ENCODE peak calls at places on chromosome 2, in seven cellular contexts. One of them, this sample, is unnamed.
A peak's percentile ranks its signal among the peaks of the same experiment; 100 is the strongest.

GRCh38 chr2:128053331-128053730 is 25.5 kb upstream of the SAP130 start:
- DNase-seq in uterus: no peak
- DNase-seq in astrocyte: no peak
- DNase-seq in fibroblast of lung: no peak
- DNase-seq in neuronal stem cell: no peak
- DNase-seq in body of pancreas: no peak
- DNase-seq in CD4-positive, alpha-beta T cell: no peak
- DNase-seq in this sample: no peak

GRCh38 chr2:218003994-218004419 is 1.2 kb upstream of the TNS1 start:
- DNase-seq in uterus: peak; percentile 88
- DNase-seq in astrocyte: peak; percentile 98
- DNase-seq in fibroblast of lung: peak; percentile 98
- DNase-seq in neuronal stem cell: no peak
- DNase-seq in body of pancreas: peak; percentile 90
- DNase-seq in CD4-positive, alpha-beta T cell: no peak
- DNase-seq in this sample: peak; percentile 53

GRCh38 chr2:195566201-195566600 is 90.8 kb upstream of the SLC39A10 start:
- DNase-seq in uterus: no peak
- DNase-seq in astrocyte: no peak
- DNase-seq in fibroblast of lung: no peak
- DNase-seq in neuronal stem cell: no peak
- DNase-seq in body of pancreas: no peak
- DNase-seq in CD4-positive, alpha-beta T cell: no peak
- DNase-seq in this sample: no peak

GRCh38 chr2:142142595-142142994 is 11.8 kb upstream of the LRP1B start:
- DNase-seq in uterus: no peak
- DNase-seq in astrocyte: no peak
- DNase-seq in fibroblast of lung: no peak
- DNase-seq in neuronal stem cell: no peak
- DNase-seq in body of pancreas: no peak
- DNase-seq in CD4-positive, alpha-beta T cell: no peak
- DNase-seq in this sample: no peak

GRCh38 chr2:29015701-29016470 is 34.8 kb downstream of the TOGARAM2 start:
- DNase-seq in uterus: no peak
- DNase-seq in astrocyte: no peak
- DNase-seq in fibroblast of lung: no peak
- DNase-seq in neuronal stem cell: no peak
- DNase-seq in body of pancreas: no peak
- DNase-seq in CD4-positive, alpha-beta T cell: no peak
- DNase-seq in this sample: no peak

GRCh38 chr2:84427235-84428138 is 31.6 kb downstream of the SUCLG1 start:
- DNase-seq in uterus: no peak
- DNase-seq in astrocyte: peak; percentile 67
- DNase-seq in fibroblast of lung: peak; percentile 57
- DNase-seq in neuronal stem cell: no peak
- DNase-seq in body of pancreas: no peak
- DNase-seq in CD4-positive, alpha-beta T cell: no peak
- DNase-seq in this sample: no peak

GRCh38 chr2:109644571-109645275 is 30.6 kb downstream of the SOWAHC start:
- DNase-seq in uterus: no peak
- DNase-seq in astrocyte: no peak
- DNase-seq in fibroblast of lung: no peak
- DNase-seq in neuronal stem cell: no peak
- DNase-seq in body of pancreas: peak; percentile 88
- DNase-seq in CD4-positive, alpha-beta T cell: no peak
- DNase-seq in this sample: peak; percentile 70

GRCh38 chr2:142973822-142974207 is 96.4 kb downstream of the KYNU start:
- DNase-seq in uterus: no peak
- DNase-seq in astrocyte: no peak
- DNase-seq in fibroblast of lung: no peak
- DNase-seq in neuronal stem cell: no peak
- DNase-seq in body of pancreas: no peak
- DNase-seq in CD4-positive, alpha-beta T cell: no peak
- DNase-seq in this sample: no peak

GRCh38 chr2:63060079-63060482 is 9.5 kb downstream of the OTX1 start:
- DNase-seq in uterus: no peak
- DNase-seq in astrocyte: no peak
- DNase-seq in fibroblast of lung: peak; percentile 49
- DNase-seq in neuronal stem cell: no peak
- DNase-seq in body of pancreas: no peak
- DNase-seq in CD4-positive, alpha-beta T cell: no peak
- DNase-seq in this sample: no peak

GRCh38 chr2:234979204-234980167 is 27.7 kb downstream of the SH3BP4 start:
- DNase-seq in uterus: no peak
- DNase-seq in astrocyte: no peak
- DNase-seq in fibroblast of lung: no peak
- DNase-seq in neuronal stem cell: no peak
- DNase-seq in body of pancreas: no peak
- DNase-seq in CD4-positive, alpha-beta T cell: no peak
- DNase-seq in this sample: no peak

GRCh38 chr2:30505500-30506180 is 58.6 kb downstream of the LCLAT1 start:
- DNase-seq in uterus: no peak
- DNase-seq in astrocyte: no peak
- DNase-seq in fibroblast of lung: no peak
- DNase-seq in neuronal stem cell: no peak
- DNase-seq in body of pancreas: no peak
- DNase-seq in CD4-positive, alpha-beta T cell: no peak
- DNase-seq in this sample: no peak

GRCh38 chr2:30503007-30503691 is 56.1 kb downstream of the LCLAT1 start:
- DNase-seq in uterus: no peak
- DNase-seq in astrocyte: no peak
- DNase-seq in fibroblast of lung: peak; percentile 40
- DNase-seq in neuronal stem cell: no peak
- DNase-seq in body of pancreas: no peak
- DNase-seq in CD4-positive, alpha-beta T cell: no peak
- DNase-seq in this sample: no peak

GRCh38 chr2:30503692-30504076 is 56.6 kb downstream of the LCLAT1 start:
- DNase-seq in uterus: no peak
- DNase-seq in astrocyte: no peak
- DNase-seq in fibroblast of lung: no peak
- DNase-seq in neuronal stem cell: no peak
- DNase-seq in body of pancreas: no peak
- DNase-seq in CD4-positive, alpha-beta T cell: no peak
- DNase-seq in this sample: no peak

GRCh38 chr2:30502310-30502709 is 55.3 kb downstream of the LCLAT1 start:
- DNase-seq in uterus: no peak
- DNase-seq in astrocyte: no peak
- DNase-seq in fibroblast of lung: no peak
- DNase-seq in neuronal stem cell: no peak
- DNase-seq in body of pancreas: no peak
- DNase-seq in CD4-positive, alpha-beta T cell: no peak
- DNase-seq in this sample: no peak

DNA sequence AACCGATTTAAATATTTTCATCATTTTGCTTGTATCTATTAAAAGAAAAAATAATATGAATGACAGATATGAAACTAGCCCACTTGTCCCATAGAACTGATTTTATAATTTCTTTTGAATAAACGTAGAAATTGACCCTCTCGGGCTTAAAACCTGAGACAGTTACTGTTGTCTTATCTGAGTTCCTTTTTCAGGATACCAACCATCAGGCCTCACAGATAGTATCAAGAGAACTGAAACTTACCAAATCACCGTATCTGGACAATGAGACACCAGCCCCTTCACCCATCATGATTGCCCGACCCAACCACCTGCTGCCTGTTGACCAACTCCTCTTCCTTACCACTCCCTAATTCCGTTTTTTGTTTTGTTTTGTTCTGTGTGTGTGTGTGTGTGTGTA is 53.7 kb downstream of the LCLAT1 start:
- DNase-seq in uterus: no peak
- DNase-seq in astrocyte: no peak
- DNase-seq in fibroblast of lung: no peak
- DNase-seq in neuronal stem cell: no peak
- DNase-seq in body of pancreas: no peak
- DNase-seq in CD4-positive, alpha-beta T cell: no peak
- DNase-seq in this sample: no peak
- H3K9me3 ChIP-seq in uterus: no peaks in the 10 kb centered on the region
- H3K9me3 ChIP-seq in astrocyte: peaks cover 7% of the 10 kb centered on the region
- H3K9me3 ChIP-seq in fibroblast of lung: no peaks in the 10 kb centered on the region
- H3K9me3 ChIP-seq in neuronal stem cell: peaks cover 42% of the 10 kb centered on the region
- H3K9me3 ChIP-seq in body of pancreas: no peaks in the 10 kb centered on the region
- H3K9me3 ChIP-seq in CD4-positive, alpha-beta T cell: peaks cover 29% of the 10 kb centered on the region
- H3K9me3 ChIP-seq in this sample: peaks cover 11% of the 10 kb centered on the region

DNA sequence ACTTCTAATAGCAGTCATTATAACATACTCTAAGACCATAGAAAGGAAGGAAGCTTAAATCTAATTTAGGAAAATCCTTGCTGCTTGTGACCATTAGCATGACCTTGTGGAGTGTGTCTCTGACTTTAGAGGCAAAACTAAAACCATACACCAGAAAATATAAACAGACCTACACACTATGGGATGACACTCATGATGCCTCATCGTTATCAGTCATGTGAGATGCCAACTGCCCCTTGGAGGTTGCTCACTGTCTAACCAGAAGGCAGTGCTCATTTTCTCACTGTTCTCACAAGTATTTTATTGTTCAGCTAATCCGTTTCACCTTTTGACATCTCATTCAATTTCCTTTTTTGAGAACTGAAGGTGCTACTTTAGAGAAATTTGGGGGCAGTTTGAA is 376.9 kb downstream of the RND3 start:
- DNase-seq in uterus: no peak
- DNase-seq in astrocyte: no peak
- DNase-seq in fibroblast of lung: no peak
- DNase-seq in neuronal stem cell: no peak
- DNase-seq in body of pancreas: no peak
- DNase-seq in CD4-positive, alpha-beta T cell: no peak
- DNase-seq in this sample: no peak
- H3K27ac ChIP-seq in uterus: no peak overlapping the region
- H3K27ac ChIP-seq in astrocyte: no peak overlapping the region
- H3K27ac ChIP-seq in fibroblast of lung: no peak overlapping the region
- H3K27ac ChIP-seq in neuronal stem cell: no peak overlapping the region
- H3K27ac ChIP-seq in body of pancreas: no peak overlapping the region
- H3K27ac ChIP-seq in CD4-positive, alpha-beta T cell: no peak overlapping the region
- H3K27ac ChIP-seq in this sample: no peak overlapping the region

GRCh38 chr2:180385601-180386201 is 378.6 kb upstream of the CWC22 start:
- DNase-seq in uterus: no peak
- DNase-seq in astrocyte: peak; percentile 95
- DNase-seq in fibroblast of lung: peak; percentile 92
- DNase-seq in neuronal stem cell: no peak
- DNase-seq in body of pancreas: no peak
- DNase-seq in CD4-positive, alpha-beta T cell: no peak
- DNase-seq in this sample: no peak
- H3K9me3 ChIP-seq in uterus: no peaks in the 10 kb centered on the region
- H3K9me3 ChIP-seq in astrocyte: no peaks in the 10 kb centered on the region
- H3K9me3 ChIP-seq in fibroblast of lung: no peaks in the 10 kb centered on the region
- H3K9me3 ChIP-seq in neuronal stem cell: no peaks in the 10 kb centered on the region
- H3K9me3 ChIP-seq in body of pancreas: no peaks in the 10 kb centered on the region
- H3K9me3 ChIP-seq in CD4-positive, alpha-beta T cell: no peaks in the 10 kb centered on the region
- H3K9me3 ChIP-seq in this sample: no peaks in the 10 kb centered on the region

DNA sequence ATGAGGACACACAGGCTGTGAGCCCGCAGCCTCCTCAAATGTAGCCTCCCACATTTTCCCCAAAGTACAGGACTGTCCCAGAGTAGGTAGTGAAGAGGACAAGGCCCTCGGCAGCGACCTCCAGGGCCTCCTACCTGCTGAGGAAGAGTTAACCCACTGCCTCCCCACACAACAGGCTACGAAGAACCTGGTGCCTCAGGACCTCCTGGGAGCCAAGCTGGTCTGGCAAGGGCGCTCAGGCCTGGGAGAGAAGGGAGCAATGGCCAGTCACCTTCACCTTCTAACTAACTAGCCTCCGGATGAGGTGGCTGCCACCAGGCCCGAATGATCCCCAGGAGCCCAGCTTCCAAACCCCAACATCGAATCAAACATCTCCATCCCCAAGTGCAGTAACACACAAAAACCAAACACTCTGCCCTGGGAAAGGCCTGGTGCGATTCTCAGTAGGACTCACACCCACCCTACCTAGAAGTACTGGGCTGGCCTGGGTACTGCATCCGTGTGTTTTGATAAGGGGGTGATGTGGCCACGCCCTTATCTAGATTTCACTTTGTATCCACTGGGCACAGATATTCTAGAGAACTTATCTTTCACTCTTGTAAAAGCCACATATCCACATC is 9.5 kb downstream of the ERFE start:
- DNase-seq in uterus: no peak
- DNase-seq in astrocyte: no peak
- DNase-seq in fibroblast of lung: no peak
- DNase-seq in neuronal stem cell: no peak
- DNase-seq in body of pancreas: no peak
- DNase-seq in CD4-positive, alpha-beta T cell: no peak
- DNase-seq in this sample: no peak
- H3K27ac ChIP-seq in uterus: peak overlapping the region; percentile 13
- H3K27ac ChIP-seq in astrocyte: peak overlapping the region; percentile 98
- H3K27ac ChIP-seq in fibroblast of lung: peak overlapping the region; percentile 92
- H3K27ac ChIP-seq in neuronal stem cell: no peak overlapping the region
- H3K27ac ChIP-seq in body of pancreas: no peak overlapping the region
- H3K27ac ChIP-seq in CD4-positive, alpha-beta T cell: no peak overlapping the region
- H3K27ac ChIP-seq in this sample: peak overlapping the region; percentile 55

GRCh38 chr2:94774851-94775250 is 96.4 kb upstream of the TEKT4 start:
- DNase-seq in uterus: no peak
- DNase-seq in astrocyte: no peak
- DNase-seq in fibroblast of lung: no peak
- DNase-seq in neuronal stem cell: no peak
- DNase-seq in body of pancreas: no peak
- DNase-seq in CD4-positive, alpha-beta T cell: no peak
- DNase-seq in this sample: no peak

GRCh38 chr2:94776036-94776435 is 95.2 kb upstream of the TEKT4 start:
- DNase-seq in uterus: no peak
- DNase-seq in astrocyte: no peak
- DNase-seq in fibroblast of lung: no peak
- DNase-seq in neuronal stem cell: no peak
- DNase-seq in body of pancreas: no peak
- DNase-seq in CD4-positive, alpha-beta T cell: no peak
- DNase-seq in this sample: no peak
- H3K9me3 ChIP-seq in uterus: no peaks in the 10 kb centered on the region
- H3K9me3 ChIP-seq in astrocyte: no peaks in the 10 kb centered on the region
- H3K9me3 ChIP-seq in fibroblast of lung: no peaks in the 10 kb centered on the region
- H3K9me3 ChIP-seq in neuronal stem cell: no peaks in the 10 kb centered on the region
- H3K9me3 ChIP-seq in body of pancreas: no peaks in the 10 kb centered on the region
- H3K9me3 ChIP-seq in CD4-positive, alpha-beta T cell: no peaks in the 10 kb centered on the region
- H3K9me3 ChIP-seq in this sample: no peaks in the 10 kb centered on the region

GRCh38 chr2:27086722-27087446 is at the start of gene KHK:
- DNase-seq in uterus: peak; percentile 66
- DNase-seq in astrocyte: no peak
- DNase-seq in fibroblast of lung: no peak
- DNase-seq in neuronal stem cell: no peak
- DNase-seq in body of pancreas: peak; percentile 63
- DNase-seq in CD4-positive, alpha-beta T cell: no peak
- DNase-seq in this sample: peak; percentile 77
- H3K27ac ChIP-seq in uterus: peak within 1 kb of the TSS; percentile 85
- H3K27ac ChIP-seq in astrocyte: peak within 1 kb of the TSS; percentile 51
- H3K27ac ChIP-seq in fibroblast of lung: peak within 1 kb of the TSS; percentile 52
- H3K27ac ChIP-seq in neuronal stem cell: no peak within 1 kb of the TSS
- H3K27ac ChIP-seq in body of pancreas: peak within 1 kb of the TSS; percentile 96
- H3K27ac ChIP-seq in CD4-positive, alpha-beta T cell: peak within 1 kb of the TSS; percentile 65
- H3K27ac ChIP-seq in this sample: peak within 1 kb of the TSS; percentile 94

DNA sequence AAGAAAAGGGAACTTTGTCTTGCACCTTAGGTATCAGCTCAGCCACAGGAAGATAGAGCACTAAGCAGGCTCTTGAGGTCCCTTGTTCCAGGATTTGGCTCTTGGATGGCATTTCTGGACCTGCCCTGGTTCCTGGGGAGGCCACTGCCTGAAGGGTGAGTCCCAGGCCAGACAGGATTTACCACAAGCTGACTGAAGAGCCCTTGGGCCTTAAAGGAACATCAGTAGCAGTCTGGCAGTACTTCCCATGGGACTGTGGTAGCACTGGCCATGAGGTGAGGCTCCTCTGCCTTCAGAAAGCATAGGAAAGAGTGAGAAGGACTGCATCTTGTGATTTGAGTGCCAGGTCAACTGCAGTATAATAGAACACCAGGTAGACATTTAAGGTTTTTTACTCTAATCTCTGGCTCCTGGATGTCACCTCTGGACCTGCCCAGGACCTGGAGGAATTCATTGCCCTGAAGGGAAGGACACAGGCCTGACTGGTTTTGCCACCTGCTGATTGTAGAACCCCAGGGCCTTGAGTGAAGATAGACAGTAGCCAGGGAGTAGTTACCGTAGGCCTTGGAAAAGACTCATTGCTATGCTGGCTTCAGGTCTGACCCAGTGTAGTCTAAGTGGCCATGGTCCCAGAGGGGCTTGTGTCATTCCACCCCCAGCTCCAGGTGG is 154.4 kb upstream of the CREB1 start:
- DNase-seq in uterus: no peak
- DNase-seq in astrocyte: no peak
- DNase-seq in fibroblast of lung: no peak
- DNase-seq in neuronal stem cell: no peak
- DNase-seq in body of pancreas: no peak
- DNase-seq in CD4-positive, alpha-beta T cell: no peak
- DNase-seq in this sample: no peak
- H3K9me3 ChIP-seq in uterus: no peaks in the 10 kb centered on the region
- H3K9me3 ChIP-seq in astrocyte: no peaks in the 10 kb centered on the region
- H3K9me3 ChIP-seq in fibroblast of lung: no peaks in the 10 kb centered on the region
- H3K9me3 ChIP-seq in neuronal stem cell: peaks cover 18% of the 10 kb centered on the region
- H3K9me3 ChIP-seq in body of pancreas: no peaks in the 10 kb centered on the region
- H3K9me3 ChIP-seq in CD4-positive, alpha-beta T cell: no peaks in the 10 kb centered on the region
- H3K9me3 ChIP-seq in this sample: no peaks in the 10 kb centered on the region

This sample was measured in transverse colon.